ENCODE peak calls at places on chromosomes 4 and X, in nine cellular contexts. X is ascending aorta, M is foreskin keratinocyte, C is T follicular helper cell, S is iPS-NIHi11, U is AG08395, V is epithelial cell of esophagus, P is GM10248, G is MCF 10A. T is an unnamed sample.
A peak's percentile ranks its signal among the peaks of the same experiment; 100 is the strongest.

GRCh38 chrX:153703036-153703370 is 15.3 kb downstream of the SLC6A8 start:
- DNase-seq in X (no peak), C (no peak), P (no peak), G (peak; percentile 77), V (peak; percentile 50), U (no peak), S (no peak), M (no peak), T (peak; percentile 72)

GRCh38 chr4:172042714-172043114 is 229.5 kb downstream of the GALNTL6 start:
- DNase-seq in M (peak; percentile 10), V (peak; percentile 57), U (no peak), C (no peak), X (no peak), P (no peak), G (peak; percentile 73), S (no peak), T (peak; percentile 53)

GRCh38 chrX:17674611-17675010 is 62.7 kb upstream of the SCML1 start:
- DNase-seq in G (peak; percentile 35), X (no peak), C (no peak), M (no peak), P (no peak), U (no peak), V (no peak), S (no peak), T (no peak)

GRCh38 chr4:146654976-146655761 is 16.5 kb downstream of the POU4F2 start:
- DNase-seq in X (no peak), P (no peak), C (no peak), V (no peak), G (no peak), M (no peak), U (peak; percentile 30), S (peak; percentile 60), T (no peak)

GRCh38 chr4:152598454-152598853 is 62.6 kb upstream of the FBXW7 start:
- DNase-seq in C (no peak), S (no peak), V (no peak), X (no peak), M (no peak), G (no peak), U (no peak), P (no peak), T (no peak)

GRCh38 chr4:80434238-80434637 is 98.7 kb downstream of the CFAP299 start:
- DNase-seq in S (no peak), U (no peak), C (no peak), G (no peak), V (no peak), M (no peak), P (no peak), X (no peak), T (peak; percentile 39)

GRCh38 chrX:101449279-101449678 is 36.0 kb upstream of the ARMCX4 start:
- DNase-seq in V (no peak), X (no peak), P (no peak), G (no peak), S (no peak), M (no peak), C (no peak), U (no peak), T (no peak)

GRCh38 chrX:41001327-41001726 is 83.9 kb upstream of the USP9X start:
- DNase-seq in C (no peak), S (no peak), X (no peak), U (no peak), V (no peak), G (no peak), M (no peak), P (no peak), T (no peak)

GRCh38 chr4:1172228-1172851 is at the start of gene SPON2:
- DNase-seq in U (peak; percentile 56), C (no peak), M (no peak), P (peak; percentile 36), X (no peak), V (peak; percentile 16), G (no peak), S (peak; percentile 71), T (no peak)

GRCh38 chr4:154616731-154617130 is 4.3 kb upstream of the FGG start:
- DNase-seq in U (no peak), C (no peak), G (no peak), S (no peak), X (no peak), M (no peak), P (peak; percentile 37), V (no peak), T (no peak)

GRCh38 chr4:89563431-89563830 is 255.8 kb upstream of the GPRIN3 start:
- DNase-seq in X (no peak), P (no peak), C (no peak), S (no peak), U (no peak), M (peak; percentile 43), V (peak; percentile 28), G (no peak), T (no peak)

GRCh38 chrX:142884853-142885252 is 140.9 kb upstream of the SPANXN4 start:
- DNase-seq in M (no peak), X (no peak), U (no peak), S (no peak), G (no peak), C (no peak), V (no peak), P (no peak), T (no peak)

GRCh38 chr4:181835348-181835747 is 407.9 kb upstream of the TENM3 start:
- DNase-seq in M (peak; percentile 65), S (no peak), P (no peak), C (no peak), V (peak; percentile 75), X (no peak), G (no peak), U (no peak), T (no peak)

GRCh38 chr4:176444741-176445140 is 125.0 kb downstream of the SPCS3 start:
- DNase-seq in C (no peak), U (peak; percentile 34), G (peak; percentile 41), P (no peak), M (peak; percentile 52), X (no peak), S (no peak), V (peak; percentile 61), T (peak; percentile 67)

GRCh38 chr4:114694770-114695169 is 96.2 kb downstream of the UGT8 start:
- DNase-seq in G (peak; percentile 49), P (peak; percentile 11), V (peak; percentile 46), C (no peak), U (peak; percentile 17), M (no peak), X (no peak), S (peak; percentile 11), T (peak; percentile 59)

GRCh38 chrX:12076046-12076445 is 62.2 kb upstream of the FRMPD4 start:
- DNase-seq in P (no peak), V (peak; percentile 24), C (no peak), X (no peak), G (peak; percentile 20), M (no peak), S (no peak), U (no peak), T (peak; percentile 50)

GRCh38 chrX:74531081-74531480 is 83.3 kb downstream of the RLIM start:
- DNase-seq in G (no peak), P (no peak), S (no peak), U (no peak), V (no peak), C (no peak), X (no peak), M (no peak), T (no peak)

GRCh38 chrX:107014927-107015326 is 14.9 kb upstream of the MORC4 start:
- DNase-seq in V (peak; percentile 0), P (no peak), S (no peak), C (no peak), X (no peak), G (no peak), M (no peak), U (no peak), T (no peak)

GRCh38 chr4:188295899-188296298 is 156.7 kb downstream of the TRIML1 start:
- DNase-seq in C (no peak), V (peak; percentile 25), X (no peak), G (peak; percentile 41), M (no peak), U (peak; percentile 20), P (no peak), S (no peak), T (no peak)

GRCh38 chr4:16197842-16198241 is 28.4 kb downstream of the TAPT1 start:
- DNase-seq in X (no peak), V (no peak), C (no peak), S (no peak), U (no peak), G (no peak), M (no peak), P (no peak), T (no peak)

GRCh38 chrX:40154229-40154852 is 56.6 kb upstream of the BCOR start:
- DNase-seq in C (no peak), S (no peak), G (no peak), V (no peak), P (peak; percentile 20), X (no peak), M (no peak), U (no peak), T (peak; percentile 40)

GRCh38 chrX:42219231-42219630 is 295.9 kb upstream of the CASK start:
- DNase-seq in X (no peak), V (no peak), S (no peak), G (no peak), U (no peak), C (no peak), P (no peak), M (no peak), T (no peak)

GRCh38 chr4:242121-242848 is 63.0 kb downstream of the ZNF732 start:
- DNase-seq in V (peak; percentile 51), X (no peak), P (peak; percentile 53), U (peak; percentile 34), S (peak; percentile 41), M (no peak), C (peak; percentile 53), G (peak; percentile 71), T (peak; percentile 74)

GRCh38 chr4:153556441-153556815 is 90.3 kb downstream of the TMEM131L start:
- DNase-seq in G (no peak), V (no peak), U (no peak), X (no peak), C (no peak), P (no peak), S (no peak), M (no peak), T (peak; percentile 41)

GRCh38 chr4:67198757-67199156 is 346.5 kb downstream of the CENPC start:
- DNase-seq in P (peak; percentile 4), S (peak; percentile 26), V (peak; percentile 76), G (peak; percentile 65), M (peak; percentile 11), X (no peak), C (no peak), U (no peak), T (peak; percentile 77)

GRCh38 chr4:86613734-86614133 is 19.6 kb downstream of the PTPN13 start:
- DNase-seq in X (no peak), C (no peak), S (no peak), M (no peak), P (no peak), V (no peak), U (no peak), G (no peak), T (no peak)

GRCh38 chr4:37389967-37390580 is 145.5 kb downstream of the NWD2 start:
- DNase-seq in V (peak; percentile 66), S (peak; percentile 21), G (peak; percentile 64), U (peak; percentile 35), X (no peak), C (no peak), M (no peak), P (peak; percentile 48), T (peak; percentile 85)

GRCh38 chrX:154368630-154369452 is 5.6 kb downstream of the FLNA start:
- DNase-seq in X (peak; percentile 64), P (peak; percentile 63), C (peak; percentile 76), M (peak; percentile 86), U (peak; percentile 73), S (no peak), G (peak; percentile 97), V (peak; percentile 91), T (peak; percentile 95)

GRCh38 chrX:17788439-17788838 is 51.1 kb downstream of the SCML1 start:
- DNase-seq in X (no peak), C (peak; percentile 15), G (peak; percentile 43), S (peak; percentile 67), U (peak; percentile 64), M (no peak), P (peak; percentile 63), V (peak; percentile 25), T (peak; percentile 74)

GRCh38 chr4:172750910-172751309 is 417.7 kb upstream of the GALNT7 start:
- DNase-seq in P (peak; percentile 18), M (no peak), V (no peak), C (no peak), S (no peak), X (no peak), U (no peak), G (no peak), T (no peak)

GRCh38 chr4:7160951-7161440 is 31.3 kb upstream of the SORCS2 start:
- DNase-seq in C (no peak), X (no peak), U (no peak), V (no peak), P (no peak), S (no peak), M (no peak), G (no peak), T (no peak)